ENCODE peak calls at places on chromosome 2, in six cellular contexts. S, V, E, D, B and A are unnamed samples.

GRCh38 chr2:171159326-171160118 is 1.2 kb downstream of the TLK1 start:
- DNase-seq in S (peak; percentile 75), V (peak; percentile 31), E (peak; percentile 85), D (peak; percentile 52), B (peak; percentile 55), A (peak; percentile 38)

GRCh38 chr2:22904126-22904684 is 480.8 kb upstream of the KLHL29 start:
- DNase-seq in S (peak; percentile 59), V (peak; percentile 19), E (no peak), D (peak; percentile 15), B (peak; percentile 41), A (peak; percentile 40)

GRCh38 chr2:236360486-236360885 is 96.3 kb upstream of the ASB18 start:
- DNase-seq in S (no peak), V (no peak), E (no peak), D (no peak), B (no peak), A (no peak)

GRCh38 chr2:168801456-168801855 is 981 bp upstream of the NOSTRIN start:
- DNase-seq in S (no peak), V (no peak), E (no peak), D (no peak), B (no peak), A (no peak)

GRCh38 chr2:232255033-232255432 is 123.5 kb upstream of the ALPP start:
- DNase-seq in S (no peak), V (no peak), E (no peak), D (no peak), B (no peak), A (no peak)

GRCh38 chr2:127050803-127051115 is 56.2 kb downstream of the BIN1 start:
- DNase-seq in S (no peak), V (no peak), E (no peak), D (no peak), B (no peak), A (no peak)

GRCh38 chr2:189899101-189899500 is 114.9 kb downstream of the PMS1 start:
- DNase-seq in S (no peak), V (no peak), E (no peak), D (no peak), B (no peak), A (no peak)

GRCh38 chr2:222479855-222480254 is 55.5 kb downstream of the SGPP2 start:
- DNase-seq in S (no peak), V (no peak), E (no peak), D (no peak), B (no peak), A (no peak)

GRCh38 chr2:8679827-8680731 is 1.8 kb upstream of the ID2 start:
- DNase-seq in S (peak; percentile 78), V (peak; percentile 91), E (no peak), D (peak; percentile 27), B (no peak), A (peak; percentile 95)

GRCh38 chr2:241563981-241564595 is 5.5 kb downstream of the BOK start:
- DNase-seq in S (no peak), V (no peak), E (no peak), D (no peak), B (no peak), A (no peak)

GRCh38 chr2:200193331-200193730 is 113.2 kb upstream of the SPATS2L start:
- DNase-seq in S (no peak), V (no peak), E (no peak), D (no peak), B (no peak), A (no peak)

GRCh38 chr2:16645088-16645487 is 20.5 kb downstream of the CYRIA start:
- DNase-seq in S (no peak), V (no peak), E (no peak), D (no peak), B (no peak), A (no peak)

GRCh38 chr2:177302552-177302951 is 38.0 kb upstream of the NFE2L2 start:
- DNase-seq in S (no peak), V (no peak), E (no peak), D (no peak), B (no peak), A (no peak)
- H3K27ac ChIP-seq in S (no peak overlapping the region), V (no peak overlapping the region), E (no peak overlapping the region), D (no peak overlapping the region), B (no peak overlapping the region), A (no peak overlapping the region)

DNA sequence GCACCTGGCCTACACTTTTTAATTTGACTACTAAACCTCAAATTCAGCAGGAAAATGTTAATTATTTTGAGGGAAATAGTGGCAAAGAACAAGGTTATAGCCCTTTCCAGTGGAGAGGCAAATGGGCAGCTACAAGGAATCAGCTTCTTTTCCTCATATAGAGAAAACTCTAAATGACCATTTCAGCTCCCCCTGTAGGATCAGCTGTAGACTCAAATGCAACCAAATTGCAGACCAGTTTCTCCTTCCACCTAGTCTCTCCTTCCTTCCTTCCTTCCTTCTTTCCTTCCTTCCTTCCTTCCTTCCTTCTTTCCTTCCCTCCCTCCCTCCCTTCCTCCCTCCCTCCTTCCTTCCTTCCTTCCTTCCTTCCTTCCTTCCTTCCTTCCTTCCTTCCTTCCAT is 158.2 kb downstream of the ZEB2 start:
- DNase-seq in S (no peak), V (no peak), E (no peak), D (no peak), B (no peak), A (no peak)
- H3K27ac ChIP-seq in S (no peak overlapping the region), V (peak overlapping the region; percentile 9), E (no peak overlapping the region), D (no peak overlapping the region), B (no peak overlapping the region), A (no peak overlapping the region)

GRCh38 chr2:234480337-234480736 is 16.5 kb downstream of the ARL4C start:
- DNase-seq in S (no peak), V (no peak), E (no peak), D (no peak), B (no peak), A (no peak)
- H3K27ac ChIP-seq in S (no peak overlapping the region), V (no peak overlapping the region), E (no peak overlapping the region), D (no peak overlapping the region), B (no peak overlapping the region), A (no peak overlapping the region)

GRCh38 chr2:54088719-54089118 is 26.7 kb upstream of the ACYP2 start:
- DNase-seq in S (no peak), V (no peak), E (no peak), D (no peak), B (no peak), A (no peak)
- H3K27ac ChIP-seq in S (no peak overlapping the region), V (no peak overlapping the region), E (no peak overlapping the region), D (no peak overlapping the region), B (no peak overlapping the region), A (no peak overlapping the region)

DNA sequence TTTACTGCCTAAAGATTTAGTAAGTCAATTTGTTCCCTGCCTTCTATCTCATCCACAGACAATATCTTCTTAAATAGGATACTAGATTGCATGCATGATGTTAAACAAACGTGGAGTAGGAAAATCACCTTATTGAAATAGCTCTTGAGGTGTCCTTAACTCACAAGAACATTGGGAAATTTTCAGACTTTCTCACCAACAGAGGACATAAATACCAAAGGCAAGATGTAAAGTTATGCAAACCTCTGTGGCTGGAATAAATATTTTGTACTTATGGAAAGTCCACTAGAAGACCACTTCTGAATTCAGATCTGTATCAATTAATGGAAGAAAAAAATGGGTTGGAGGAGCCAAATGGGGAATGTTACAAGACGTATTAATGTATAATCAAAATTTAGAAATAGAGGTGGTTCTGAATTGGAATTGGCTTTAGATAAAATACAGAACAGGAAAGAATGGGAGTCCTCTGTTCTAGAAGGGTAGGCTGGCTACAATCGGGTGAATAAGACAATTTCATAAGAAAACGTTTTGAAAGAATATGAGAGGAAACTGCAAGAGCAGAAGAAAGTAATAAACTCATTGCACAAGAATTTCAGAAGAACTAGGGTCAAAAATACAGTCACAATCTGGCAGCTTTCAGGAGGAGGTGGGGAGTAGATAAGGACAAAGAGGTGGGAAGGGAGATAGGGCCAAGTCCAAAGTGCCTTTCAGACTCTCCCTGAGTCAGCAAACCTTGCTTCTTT is 69.3 kb upstream of the FN1 start:
- DNase-seq in S (no peak), V (no peak), E (no peak), D (no peak), B (no peak), A (peak; percentile 93)
- H3K27ac ChIP-seq in S (no peak overlapping the region), V (peak overlapping the region; percentile 19), E (peak overlapping the region; percentile 10), D (no peak overlapping the region), B (no peak overlapping the region), A (peak overlapping the region; percentile 55)

GRCh38 chr2:101474752-101475384 is at the start of gene RFX8:
- DNase-seq in S (no peak), V (no peak), E (peak; percentile 53), D (peak; percentile 24), B (peak; percentile 44), A (no peak)
- H3K27ac ChIP-seq in S (no peak within 1 kb of the TSS), V (no peak within 1 kb of the TSS), E (no peak within 1 kb of the TSS), D (peak within 1 kb of the TSS; percentile 83), B (peak within 1 kb of the TSS; percentile 85), A (peak within 1 kb of the TSS; percentile 40)

GRCh38 chr2:62208758-62209114 is 12.8 kb downstream of the B3GNT2 start:
- DNase-seq in S (no peak), V (no peak), E (no peak), D (no peak), B (no peak), A (no peak)
- H3K27ac ChIP-seq in S (no peak overlapping the region), V (no peak overlapping the region), E (peak overlapping the region; percentile 44), D (no peak overlapping the region), B (no peak overlapping the region), A (peak overlapping the region; percentile 11)

GRCh38 chr2:130336877-130337734 is 5.6 kb upstream of the IMP4 start:
- DNase-seq in S (peak; percentile 86), V (peak; percentile 90), E (peak; percentile 26), D (peak; percentile 56), B (peak; percentile 83), A (peak; percentile 84)

GRCh38 chr2:130336150-130336876 is 6.4 kb upstream of the IMP4 start:
- DNase-seq in S (no peak), V (no peak), E (no peak), D (no peak), B (no peak), A (no peak)

GRCh38 chr2:130338793-130339345 is 3.8 kb upstream of the IMP4 start:
- DNase-seq in S (no peak), V (no peak), E (no peak), D (no peak), B (no peak), A (no peak)

GRCh38 chr2:130339885-130340745 is 2.6 kb upstream of the IMP4 start:
- DNase-seq in S (no peak), V (no peak), E (no peak), D (no peak), B (no peak), A (no peak)

GRCh38 chr2:130337735-130338325 is 4.9 kb upstream of the IMP4 start:
- DNase-seq in S (no peak), V (no peak), E (no peak), D (no peak), B (no peak), A (no peak)
- H3K27ac ChIP-seq in S (no peak overlapping the region), V (peak overlapping the region; percentile 60), E (peak overlapping the region; percentile 39), D (no peak overlapping the region), B (no peak overlapping the region), A (no peak overlapping the region)

GRCh38 chr2:15028406-15028805 is 395.9 kb downstream of the LRATD1 start:
- DNase-seq in S (no peak), V (no peak), E (no peak), D (no peak), B (no peak), A (no peak)

DNA sequence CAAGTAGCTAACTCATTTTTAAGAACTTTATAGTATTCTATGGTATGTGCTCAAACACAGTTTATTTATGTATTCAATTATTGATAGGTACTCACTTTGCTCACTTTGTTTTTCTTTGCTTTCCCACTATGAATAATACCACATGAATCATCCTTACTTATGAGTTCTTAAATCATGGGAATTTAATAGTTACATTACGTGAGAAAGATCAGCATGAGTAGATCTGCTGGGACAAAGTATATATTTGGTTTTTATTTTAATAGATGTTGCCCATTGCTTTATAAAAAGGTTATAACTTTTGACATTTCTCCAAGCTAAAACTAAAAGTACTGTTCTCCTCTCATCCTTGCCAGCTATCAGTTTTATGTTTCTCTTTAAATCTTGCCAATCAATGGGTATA is 390.7 kb downstream of the LRATD1 start:
- DNase-seq in S (no peak), V (no peak), E (no peak), D (no peak), B (no peak), A (no peak)
- H3K27ac ChIP-seq in S (no peak overlapping the region), V (no peak overlapping the region), E (no peak overlapping the region), D (no peak overlapping the region), B (no peak overlapping the region), A (no peak overlapping the region)